ENCODE peak calls at places on chromosomes 2 and 18, in nine cellular contexts. K, Q, B, H, W, T, P, Y and Z are unnamed samples.

GRCh38 chr2:120552800-120553471 is 182.7 kb upstream of the GLI2 start:
- DNase-seq in K (peak; percentile 94), Q (peak; percentile 90), B (peak; percentile 96), H (peak; percentile 80), W (peak; percentile 93), T (peak; percentile 83), P (no peak), Y (peak; percentile 87), Z (peak; percentile 84)

GRCh38 chr2:172128484-172128883 is 25.8 kb upstream of the DLX2 start:
- DNase-seq in K (no peak), Q (no peak), B (no peak), H (no peak), W (no peak), T (no peak), P (no peak), Y (no peak), Z (no peak)

GRCh38 chr2:143357956-143358355 is 228.7 kb downstream of the ARHGAP15 start:
- DNase-seq in K (no peak), Q (no peak), B (no peak), H (no peak), W (no peak), T (no peak), P (no peak), Y (no peak), Z (no peak)

GRCh38 chr2:120348134-120349103 is 2.5 kb downstream of the INHBB start:
- DNase-seq in K (peak; percentile 4), Q (no peak), B (no peak), H (no peak), W (no peak), T (no peak), P (no peak), Y (no peak), Z (no peak)

GRCh38 chr2:191679818-191680600 is 2.1 kb downstream of the NABP1 start:
- DNase-seq in K (no peak), Q (no peak), B (no peak), H (peak; percentile 64), W (no peak), T (no peak), P (no peak), Y (no peak), Z (no peak)

GRCh38 chr2:219522111-219523030 is 8.1 kb downstream of the ASIC4 start:
- DNase-seq in K (no peak), Q (no peak), B (no peak), H (peak; percentile 40), W (peak; percentile 83), T (no peak), P (no peak), Y (no peak), Z (no peak)

GRCh38 chr2:202034249-202035088 is 814 bp downstream of the FZD7 start:
- DNase-seq in K (peak; percentile 50), Q (peak; percentile 41), B (no peak), H (peak; percentile 51), W (peak; percentile 82), T (peak; percentile 55), P (peak; percentile 1), Y (peak; percentile 61), Z (no peak)

GRCh38 chr2:12192762-12193161 is 446.3 kb downstream of the LPIN1 start:
- DNase-seq in K (no peak), Q (no peak), B (no peak), H (no peak), W (no peak), T (no peak), P (no peak), Y (no peak), Z (no peak)

GRCh38 chr2:120894936-120895335 is 159.3 kb downstream of the GLI2 start:
- DNase-seq in K (no peak), Q (no peak), B (no peak), H (no peak), W (peak; percentile 71), T (no peak), P (no peak), Y (peak; percentile 12), Z (no peak)

GRCh38 chr2:16400127-16400623 is 265.5 kb downstream of the CYRIA start:
- DNase-seq in K (peak; percentile 74), Q (no peak), B (no peak), H (no peak), W (no peak), T (no peak), P (no peak), Y (no peak), Z (no peak)

GRCh38 chr18:13540783-13541182 is 185.6 kb downstream of the FAM210A start:
- DNase-seq in K (no peak), Q (no peak), B (peak; percentile 36), H (no peak), W (no peak), T (no peak), P (peak; percentile 33), Y (no peak), Z (no peak)

GRCh38 chr2:1685957-1686783 is 58.1 kb downstream of the PXDN start:
- DNase-seq in K (no peak), Q (no peak), B (no peak), H (no peak), W (no peak), T (no peak), P (no peak), Y (peak; percentile 34), Z (no peak)

GRCh38 chr18:28804512-28805214 is 627.7 kb upstream of the CDH2 start:
- DNase-seq in K (no peak), Q (no peak), B (no peak), H (no peak), W (no peak), T (no peak), P (no peak), Y (no peak), Z (no peak)

GRCh38 chr18:23958036-23958435 is 56.5 kb upstream of the TTC39C start:
- DNase-seq in K (peak; percentile 89), Q (peak; percentile 72), B (no peak), H (peak; percentile 37), W (peak; percentile 90), T (peak; percentile 48), P (no peak), Y (no peak), Z (no peak)

GRCh38 chr2:66431840-66432511 is 2.9 kb upstream of the MEIS1 start:
- DNase-seq in K (peak; percentile 28), Q (no peak), B (peak; percentile 55), H (no peak), W (no peak), T (no peak), P (no peak), Y (peak; percentile 45), Z (no peak)

GRCh38 chr2:228841877-228842276 is 429.2 kb downstream of the PID1 start:
- DNase-seq in K (no peak), Q (no peak), B (no peak), H (peak; percentile 14), W (no peak), T (no peak), P (no peak), Y (no peak), Z (no peak)

GRCh38 chr18:3257627-3258120 is 4.3 kb upstream of the MYL12B start:
- DNase-seq in K (no peak), Q (no peak), B (no peak), H (no peak), W (no peak), T (no peak), P (no peak), Y (no peak), Z (no peak)

GRCh38 chr18:34978533-34978893 is 62.7 kb upstream of the MAPRE2 start:
- DNase-seq in K (no peak), Q (no peak), B (no peak), H (no peak), W (no peak), T (no peak), P (no peak), Y (no peak), Z (no peak)
- H3K27ac ChIP-seq in K (peak overlapping the region; percentile 55), Q (peak overlapping the region; percentile 99), B (no peak overlapping the region), H (peak overlapping the region; percentile 69), W (peak overlapping the region; percentile 88), T (peak overlapping the region; percentile 77), P (peak overlapping the region; percentile 4), Y (peak overlapping the region; percentile 61), Z (no peak overlapping the region)

GRCh38 chr2:9445089-9445488 is 21.6 kb downstream of the CPSF3 start:
- DNase-seq in K (no peak), Q (no peak), B (no peak), H (no peak), W (no peak), T (no peak), P (no peak), Y (no peak), Z (no peak)
- H3K36me3 ChIP-seq in K (peaks cover 97% of the 10 kb centered on the region), Q (peaks cover 7% of the 10 kb centered on the region), B (no peaks in the 10 kb centered on the region), H (peaks cover 9% of the 10 kb centered on the region), W (no peaks in the 10 kb centered on the region), T (no peaks in the 10 kb centered on the region), P (peaks cover 22% of the 10 kb centered on the region), Y (peaks cover 83% of the 10 kb centered on the region), Z (peaks cover 80% of the 10 kb centered on the region)

GRCh38 chr2:237603718-237604362 is 13.3 kb upstream of the RAB17 start:
- DNase-seq in K (no peak), Q (no peak), B (peak; percentile 80), H (peak; percentile 46), W (no peak), T (peak; percentile 88), P (peak; percentile 30), Y (no peak), Z (no peak)
- H3K4me3 ChIP-seq in K (peak overlapping the region; percentile 8), Q (no peak overlapping the region), B (no peak overlapping the region), H (no peak overlapping the region), W (no peak overlapping the region), T (peak overlapping the region; percentile 22), P (peak overlapping the region; percentile 23), Y (peak overlapping the region; percentile 10), Z (no peak overlapping the region)

GRCh38 chr2:167191588-167191987 is 303.3 kb downstream of the XIRP2 start:
- DNase-seq in K (no peak), Q (no peak), B (no peak), H (no peak), W (no peak), T (no peak), P (no peak), Y (no peak), Z (no peak)

GRCh38 chr2:167190053-167190452 is 301.8 kb downstream of the XIRP2 start:
- DNase-seq in K (peak; percentile 63), Q (peak; percentile 45), B (no peak), H (peak; percentile 87), W (no peak), T (no peak), P (no peak), Y (no peak), Z (no peak)

GRCh38 chr2:167196461-167197252 is 308.4 kb downstream of the XIRP2 start:
- DNase-seq in K (peak; percentile 59), Q (peak; percentile 26), B (peak; percentile 61), H (peak; percentile 78), W (no peak), T (no peak), P (no peak), Y (peak; percentile 45), Z (no peak)

GRCh38 chr2:167188596-167188967 is 300.3 kb downstream of the XIRP2 start:
- DNase-seq in K (no peak), Q (no peak), B (no peak), H (no peak), W (no peak), T (no peak), P (no peak), Y (no peak), Z (no peak)

GRCh38 chr2:167192833-167193232 is 304.6 kb downstream of the XIRP2 start:
- DNase-seq in K (no peak), Q (no peak), B (no peak), H (peak; percentile 91), W (no peak), T (no peak), P (no peak), Y (no peak), Z (no peak)
- H3K27ac ChIP-seq in K (peak overlapping the region; percentile 91), Q (peak overlapping the region; percentile 96), B (no peak overlapping the region), H (peak overlapping the region; percentile 39), W (peak overlapping the region; percentile 33), T (no peak overlapping the region), P (no peak overlapping the region), Y (no peak overlapping the region), Z (no peak overlapping the region)

GRCh38 chr2:216447293-216447692 is 35.0 kb downstream of the SMARCAL1 start:
- DNase-seq in K (peak; percentile 69), Q (no peak), B (no peak), H (no peak), W (no peak), T (no peak), P (no peak), Y (no peak), Z (no peak)
- H3K36me3 ChIP-seq in K (peaks cover 98% of the 10 kb centered on the region), Q (peaks cover 22% of the 10 kb centered on the region), B (no peaks in the 10 kb centered on the region), H (peaks cover 15% of the 10 kb centered on the region), W (peaks cover 8% of the 10 kb centered on the region), T (no peaks in the 10 kb centered on the region), P (peaks cover 44% of the 10 kb centered on the region), Y (peaks cover 95% of the 10 kb centered on the region), Z (peaks cover 56% of the 10 kb centered on the region)